ENCODE peak calls at places on chromosomes 4 and X, in ten cellular contexts. V is WERI-Rb-1, X is PC-3, H is bronchial epithelial cell, N is uterus, Q is lung, W is colonic mucosa, T is choroid plexus epithelial cell, E is fibroblast of lung, U is mucosa of descending colon. R is an unnamed sample.

GRCh38 chr4:11009281-11009680 is 324.7 kb upstream of the CLNK start:
- DNase-seq in Q (no peak), V (no peak), H (peak), W (no peak), T (no peak), E (no peak), U (no peak), X (no peak), N (no peak), R (no peak)

GRCh38 chr4:71538528-71538927 is 199.7 kb downstream of the SLC4A4 start:
- DNase-seq in Q (no peak), V (no peak), U (no peak), H (no peak), W (no peak), T (no peak), N (no peak), X (no peak), E (no peak), R (no peak)

GRCh38 chr4:53059253-53059652 is 197.1 kb downstream of the RASL11B start:
- DNase-seq in Q (no peak), X (no peak), T (no peak), U (no peak), N (no peak), V (no peak), W (no peak), H (no peak), E (no peak), R (no peak)

GRCh38 chrX:33324099-33324498 is 112.8 kb upstream of the DMD start:
- DNase-seq in W (no peak), Q (no peak), U (no peak), N (no peak), V (no peak), E (no peak), T (no peak), X (no peak), H (peak), R (no peak)

GRCh38 chr4:11585506-11585905 is 156.8 kb upstream of the HS3ST1 start:
- DNase-seq in V (no peak), Q (no peak), T (peak), H (peak), E (no peak), U (peak), W (peak), X (peak), N (no peak), R (no peak)

GRCh38 chrX:5068550-5068949 is 1160.1 kb downstream of the NLGN4X start:
- DNase-seq in X (peak), W (no peak), T (no peak), E (no peak), N (no peak), V (no peak), H (peak), U (no peak), Q (no peak), R (no peak)

GRCh38 chr4:159105063-159105414 is 2.2 kb downstream of the RAPGEF2 start:
- DNase-seq in U (no peak), Q (no peak), V (peak), H (peak), E (peak), T (peak), N (no peak), W (no peak), X (peak), R (no peak)

GRCh38 chrX:154458954-154459829 is 1.1 kb downstream of the PLXNA3 start:
- DNase-seq in Q (no peak), N (no peak), V (peak), W (peak), E (no peak), X (peak), U (peak), T (no peak), H (no peak), R (no peak)

GRCh38 chrX:77749695-77750094 is 36.3 kb downstream of the ATRX start:
- DNase-seq in E (no peak), U (no peak), Q (no peak), V (no peak), N (no peak), T (peak), H (peak), X (peak), W (no peak), R (no peak)

GRCh38 chrX:57900961-57901360 is 9.3 kb downstream of the ZXDA start:
- DNase-seq in U (no peak), T (peak), X (peak), Q (no peak), V (no peak), W (no peak), N (no peak), H (no peak), E (peak), R (no peak)

GRCh38 chr4:53651142-53651720 is 59.9 kb upstream of the LNX1 start:
- DNase-seq in W (peak), U (peak), T (no peak), H (peak), E (no peak), N (no peak), Q (no peak), V (no peak), X (no peak), R (no peak)

GRCh38 chr4:119010909-119011606 is 122.4 kb downstream of the SYNPO2 start:
- DNase-seq in N (no peak), U (no peak), T (peak), W (no peak), Q (peak), E (no peak), H (no peak), V (no peak), X (no peak), R (no peak)

GRCh38 chrX:65866146-65866545 is 173.7 kb downstream of the VSIG4 start:
- DNase-seq in V (no peak), Q (no peak), W (no peak), T (no peak), X (no peak), N (no peak), U (peak), E (no peak), H (no peak), R (no peak)

GRCh38 chrX:71928856-71929255 is 18.2 kb downstream of the NHSL2 start:
- DNase-seq in W (no peak), N (no peak), H (no peak), U (no peak), T (no peak), V (no peak), Q (no peak), E (no peak), X (no peak), R (no peak)

GRCh38 chr4:3266076-3266475 is 17.1 kb downstream of the MSANTD1 start:
- DNase-seq in T (no peak), H (no peak), V (no peak), Q (no peak), X (no peak), W (no peak), U (no peak), N (no peak), E (no peak), R (no peak)

GRCh38 chrX:50812995-50813842 is 775 bp downstream of the SHROOM4 start:
- DNase-seq in U (peak), E (peak), T (peak), Q (peak), H (no peak), N (peak), X (peak), W (peak), V (no peak), R (no peak)

GRCh38 chr4:102437111-102437510 is 64.0 kb upstream of the NFKB1 start:
- DNase-seq in E (no peak), Q (no peak), N (no peak), U (no peak), V (no peak), X (no peak), H (no peak), T (no peak), W (no peak), R (no peak)

GRCh38 chr4:184534511-184535391 is 60.4 kb upstream of the IRF2 start:
- DNase-seq in T (peak), Q (no peak), X (no peak), U (no peak), W (no peak), N (no peak), H (peak), E (peak), V (no peak), R (no peak)

GRCh38 chrX:15737957-15738685 is at the start of gene CA5B:
- DNase-seq in X (peak), N (peak), E (peak), T (peak), H (peak), Q (peak), W (peak), U (peak), V (peak), R (peak)

GRCh38 chrX:22118161-22118830 is 86.2 kb downstream of the PHEX start:
- DNase-seq in H (peak), T (no peak), V (no peak), E (no peak), N (no peak), W (no peak), U (no peak), Q (no peak), X (peak), R (no peak)

GRCh38 chr4:127781303-127782024 is 658 bp upstream of the HSPA4L start:
- DNase-seq in H (no peak), X (peak), Q (no peak), N (peak), W (no peak), U (peak), T (peak), V (no peak), E (peak), R (no peak)

GRCh38 chr4:3492741-3493719 is 29.9 kb downstream of the DOK7 start:
- DNase-seq in X (no peak), H (no peak), V (no peak), W (no peak), T (no peak), Q (no peak), E (peak), U (no peak), N (no peak), R (no peak)

GRCh38 chr4:73544620-73545019 is 63.1 kb downstream of the AFM start:
- DNase-seq in H (no peak), Q (no peak), T (no peak), V (no peak), X (no peak), W (no peak), N (no peak), U (no peak), E (no peak), R (no peak)

GRCh38 chr4:133324491-133324890 is 175.4 kb downstream of the PCDH10 start:
- DNase-seq in X (no peak), E (no peak), W (no peak), Q (no peak), U (no peak), N (no peak), V (no peak), T (no peak), H (no peak), R (no peak)

GRCh38 chr4:133323670-133324069 is 174.6 kb downstream of the PCDH10 start:
- DNase-seq in H (no peak), E (no peak), V (no peak), N (no peak), X (no peak), U (no peak), T (no peak), W (no peak), Q (no peak), R (no peak)

GRCh38 chr4:133316874-133317273 is 167.8 kb downstream of the PCDH10 start:
- DNase-seq in H (no peak), Q (no peak), T (peak), X (no peak), E (peak), W (no peak), N (no peak), V (no peak), U (no peak), R (no peak)

DNA sequence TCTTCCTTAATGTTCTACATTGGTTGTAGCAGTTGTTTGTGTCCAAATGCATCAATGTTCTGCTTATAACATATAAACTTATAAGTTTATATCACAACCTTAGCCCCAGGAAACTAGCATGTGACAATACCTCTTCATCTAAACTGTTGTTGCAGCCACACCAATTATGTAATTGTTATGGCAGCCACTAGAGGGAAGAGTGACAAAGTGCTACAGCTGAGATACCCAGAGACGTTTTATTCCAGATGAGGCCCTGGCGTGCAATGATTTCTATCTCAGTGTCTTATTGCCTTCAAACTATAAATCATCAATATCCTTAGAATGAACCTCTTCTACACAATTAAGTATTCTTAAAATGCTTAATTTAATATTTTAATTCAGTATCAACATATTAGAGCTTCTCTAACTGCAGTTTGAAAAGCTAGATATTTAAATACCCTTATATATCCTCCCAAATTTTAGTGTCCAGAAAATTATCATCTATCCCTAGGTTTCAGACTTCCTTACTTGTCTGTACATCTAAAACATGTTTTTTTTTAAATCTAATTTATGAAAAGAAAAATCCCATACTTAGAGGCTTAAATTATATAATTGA is 171.6 kb downstream of the PCDH10 start:
- DNase-seq in V (peak), X (peak), E (peak), U (peak), N (no peak), W (no peak), H (peak), Q (no peak), T (peak), R (no peak)
- TF ChIP-seq CTCF in V (peak), X (peak), E (peak), U (no peak), N (peak), W (peak), H (peak), Q (peak), T (peak), R (peak)

GRCh38 chrX:23803931-23804381 is 21.0 kb downstream of the SAT1 start:
- DNase-seq in X (peak), E (peak), W (peak), T (peak), Q (peak), H (peak), V (no peak), N (no peak), U (no peak), R (no peak)
- H3K4me3 ChIP-seq in X (peak), E (no peak), W (no peak), T (no peak), Q (no peak), H (no peak), V (no peak), N (no peak), U (no peak), R (no peak)

GRCh38 chrX:17009856-17010650 is 63.6 kb downstream of the REPS2 start:
- DNase-seq in U (peak), E (no peak), Q (no peak), T (no peak), X (no peak), H (no peak), V (no peak), N (no peak), W (no peak), R (no peak)

GRCh38 chrX:17005712-17006372 is 59.4 kb downstream of the REPS2 start:
- DNase-seq in X (no peak), Q (no peak), T (peak), V (no peak), W (no peak), N (no peak), E (no peak), U (no peak), H (peak), R (no peak)

GRCh38 chrX:17007134-17007768 is 60.8 kb downstream of the REPS2 start:
- DNase-seq in N (no peak), U (peak), V (peak), H (no peak), W (no peak), T (peak), X (peak), E (peak), Q (no peak), R (no peak)
- TF ChIP-seq CTCF in N (no peak), U (no peak), V (peak), H (no peak), W (no peak), T (peak), X (peak), E (peak), Q (no peak), R (peak)

DNA sequence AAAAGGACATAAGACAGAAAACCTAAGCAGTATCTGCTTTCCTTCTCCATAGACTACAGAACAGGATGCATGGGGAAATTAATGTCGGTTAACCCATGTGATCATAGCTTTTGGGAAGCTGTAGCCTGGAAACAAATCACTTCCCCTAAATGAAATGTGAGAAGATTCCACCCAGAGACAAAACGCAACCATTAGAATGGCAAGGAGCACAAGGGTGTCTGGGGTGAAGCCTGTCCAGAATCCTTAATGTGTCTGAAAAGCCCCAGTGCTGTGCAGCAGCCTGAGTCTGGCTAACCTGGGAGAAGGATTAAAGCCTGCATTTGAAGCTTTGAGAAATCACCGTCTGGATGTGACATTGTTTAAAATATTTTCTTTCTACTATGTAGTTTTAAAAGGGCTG is 213.3 kb downstream of the ANKRD50 start:
- DNase-seq in N (no peak), W (no peak), Q (no peak), H (no peak), U (no peak), T (peak), V (peak), E (no peak), X (no peak), R (no peak)
- H3K4me3 ChIP-seq in N (no peak), W (no peak), Q (no peak), H (no peak), U (no peak), T (no peak), V (no peak), E (no peak), X (no peak), R (no peak)

DNA sequence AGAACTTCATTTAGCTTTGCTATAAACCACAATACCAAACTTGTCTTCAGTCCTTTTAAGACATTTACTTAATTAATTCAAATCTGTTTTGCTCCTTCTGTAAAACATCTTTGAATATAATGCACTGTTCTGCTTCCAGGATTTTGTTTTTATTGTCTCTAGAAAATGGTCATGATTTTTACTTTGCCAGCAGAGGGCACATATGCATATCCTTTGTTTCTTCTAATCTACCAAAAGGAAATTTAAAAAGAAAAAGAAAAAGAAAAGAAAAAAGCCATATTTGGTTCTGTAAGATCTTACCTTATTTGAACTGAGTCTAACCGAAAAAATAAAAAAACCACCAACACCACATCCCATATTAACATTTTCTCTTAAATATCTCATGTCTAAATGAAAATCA is 101.9 kb upstream of the CCSER1 start:
- DNase-seq in X (peak), V (no peak), H (peak), U (no peak), W (no peak), Q (no peak), N (no peak), T (peak), E (peak), R (no peak)
- TF ChIP-seq CTCF in X (peak), V (no peak), H (peak), U (no peak), W (no peak), Q (no peak), N (no peak), T (peak), E (peak), R (no peak)

GRCh38 chr4:78777556-78777900 is 1.4 kb downstream of the BMP2K start:
- DNase-seq in W (no peak), H (no peak), E (no peak), U (no peak), T (no peak), N (no peak), Q (no peak), V (no peak), X (no peak), R (no peak)
- H3K4me3 ChIP-seq in W (peak), H (peak), E (peak), U (no peak), T (peak), N (peak), Q (no peak), V (peak), X (peak), R (peak)

GRCh38 chr4:155758500-155759371 is at the start of gene GUCY1B1:
- DNase-seq in Q (peak), U (peak), H (peak), E (peak), X (peak), T (peak), W (peak), V (peak), N (peak), R (peak)
- TF ChIP-seq CTCF in Q (no peak), U (no peak), H (peak), E (peak), X (peak), T (peak), W (no peak), V (peak), N (peak), R (no peak)

DNA sequence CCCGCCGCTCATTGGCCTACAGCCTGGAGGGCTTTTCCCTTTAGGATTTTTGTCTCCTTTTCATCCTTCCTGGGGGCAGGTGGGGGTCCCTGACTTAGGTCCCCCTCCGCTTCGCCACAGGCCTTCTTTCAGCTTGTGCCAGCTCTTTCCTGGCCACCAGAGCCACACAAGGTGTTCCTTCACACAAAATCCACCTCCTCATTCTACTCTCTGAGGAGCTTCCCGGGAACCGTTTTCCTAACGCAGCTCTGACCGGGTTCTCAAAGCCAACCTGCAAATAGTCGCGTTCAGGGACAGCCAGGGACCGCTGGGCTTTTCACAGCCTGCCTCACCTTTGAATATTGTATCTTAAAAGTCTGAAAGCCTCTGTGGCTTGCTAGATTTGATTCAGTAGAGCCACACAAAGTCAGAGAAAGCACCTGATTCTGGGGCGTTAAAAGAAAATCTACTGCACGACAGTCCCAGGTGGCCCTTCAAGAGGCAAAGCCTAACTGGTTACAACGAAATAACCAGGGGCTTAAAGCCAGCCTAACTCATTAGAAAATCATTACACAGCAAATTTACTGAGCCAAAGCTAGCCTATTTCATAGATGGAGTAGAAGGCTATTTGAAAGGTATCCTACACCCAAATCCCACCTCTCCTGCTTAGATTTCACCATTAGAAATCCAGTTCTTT is 752 bp upstream of the GPC3 start:
- DNase-seq in U (no peak), T (no peak), E (no peak), N (no peak), V (no peak), X (no peak), H (no peak), W (no peak), Q (no peak), R (no peak)
- H3K4me3 ChIP-seq in U (no peak), T (peak), E (no peak), N (peak), V (no peak), X (no peak), H (peak), W (peak), Q (no peak), R (no peak)

DNA sequence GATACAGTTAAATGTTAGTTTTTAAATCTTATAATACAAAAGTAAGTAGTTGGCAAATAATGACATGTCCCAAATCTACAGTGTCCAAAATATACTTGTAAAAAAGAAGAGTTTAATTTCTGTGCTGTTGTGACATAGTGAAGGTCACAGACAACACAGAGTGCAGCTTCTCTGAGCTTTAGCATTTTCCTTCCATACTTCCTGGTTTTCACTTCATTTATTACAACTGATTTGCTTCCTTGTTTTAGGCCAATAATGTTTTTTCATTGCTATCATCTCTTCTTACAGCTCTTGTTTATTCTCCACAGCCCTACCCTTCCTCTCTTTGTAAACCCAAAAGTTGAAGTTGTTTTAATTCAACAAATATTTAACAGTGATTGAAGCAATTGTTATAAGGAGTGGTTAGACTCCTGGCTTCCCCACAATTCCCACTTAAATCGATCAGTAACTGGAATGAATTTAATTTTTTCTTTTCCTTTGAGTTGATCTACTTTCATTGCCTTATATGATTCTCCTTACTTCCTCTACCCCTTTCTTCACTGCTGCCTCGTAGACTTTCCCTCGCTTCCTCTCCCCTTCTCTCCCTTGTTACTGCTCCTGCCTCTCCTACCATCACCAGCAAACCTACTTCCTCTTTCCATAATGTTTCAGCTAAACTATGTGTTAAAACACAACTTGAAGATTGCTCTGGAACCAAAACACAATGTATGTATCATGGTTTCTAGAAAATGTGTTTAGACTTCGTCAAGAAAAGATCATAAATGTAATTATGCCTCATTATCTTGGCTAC is 132.2 kb upstream of the TET2 start:
- DNase-seq in X (no peak), U (no peak), E (no peak), T (no peak), W (no peak), V (no peak), Q (no peak), N (no peak), H (no peak), R (no peak)
- TF ChIP-seq CTCF in X (no peak), U (no peak), E (no peak), T (no peak), W (no peak), V (no peak), Q (no peak), N (no peak), H (no peak), R (no peak)